ENCODE peak calls at places on chromosomes 5 and 9, in six cellular contexts. H is progenitor cell of endocrine pancreas, L is RPMI8226, Z is lower leg skin, A is neural crest cell, B is H7. S is an unnamed sample.

GRCh38 chr9:86909388-86909787 is 37.9 kb downstream of the GAS1 start:
- DNase-seq in H (no peak), Z (no peak), L (no peak), B (no peak), A (no peak), S (no peak)

GRCh38 chr9:132698989-132699388 is 28.7 kb downstream of the GTF3C4 start:
- DNase-seq in L (no peak), B (no peak), H (no peak), Z (no peak), A (no peak), S (no peak)

GRCh38 chr5:72818866-72819534 is 2.5 kb downstream of the TNPO1 start:
- DNase-seq in H (peak; percentile 14), L (peak; percentile 65), A (peak; percentile 49), B (peak; percentile 64), Z (peak; percentile 91), S (peak; percentile 88)

GRCh38 chr5:29777373-29777772 is 1416.1 kb upstream of the CDH6 start:
- DNase-seq in H (no peak), Z (no peak), L (no peak), B (no peak), A (no peak), S (no peak)

GRCh38 chr5:170143710-170144109 is 38.0 kb downstream of the FOXI1 start:
- DNase-seq in B (no peak), H (no peak), Z (peak; percentile 36), A (no peak), L (no peak), S (no peak)

GRCh38 chr5:76547242-76547890 is 75.8 kb downstream of the F2RL2 start:
- DNase-seq in H (no peak), B (no peak), L (peak; percentile 91), Z (no peak), A (no peak), S (no peak)

GRCh38 chr9:41229408-41230401 is 40.6 kb upstream of the ZNG1F start:
- DNase-seq in L (peak; percentile 10), B (peak; percentile 5), H (no peak), Z (peak; percentile 83), A (no peak), S (peak; percentile 76)

GRCh38 chr5:5316333-5316732 is 106.1 kb upstream of the ICE1 start:
- DNase-seq in B (no peak), A (no peak), H (no peak), Z (no peak), L (no peak), S (no peak)

GRCh38 chr9:108473209-108474112 is 382.3 kb downstream of the ACTL7B start:
- DNase-seq in L (no peak), H (no peak), Z (no peak), A (no peak), B (no peak), S (no peak)

GRCh38 chr9:101877439-101877838 is 139.0 kb upstream of the GRIN3A start:
- DNase-seq in H (no peak), L (no peak), Z (no peak), A (no peak), B (no peak), S (no peak)

GRCh38 chr5:35285011-35285410 is 54.7 kb upstream of the PRLR start:
- DNase-seq in B (no peak), H (no peak), A (no peak), Z (no peak), L (no peak), S (no peak)

GRCh38 chr5:41871866-41872265 is 1.6 kb upstream of the OXCT1 start:
- DNase-seq in L (no peak), B (no peak), H (no peak), Z (no peak), A (no peak), S (no peak)

GRCh38 chr5:72498284-72498683 is 8.9 kb downstream of the ZNF366 start:
- DNase-seq in Z (no peak), A (no peak), H (no peak), B (no peak), L (no peak), S (no peak)

GRCh38 chr5:100900142-100900795 is 2.8 kb downstream of the ST8SIA4 start:
- DNase-seq in L (peak; percentile 65), H (no peak), B (peak; percentile 23), A (no peak), Z (peak; percentile 88), S (peak; percentile 66)

GRCh38 chr5:54743997-54744788 is 226.6 kb downstream of the SNX18 start:
- DNase-seq in A (no peak), H (no peak), Z (no peak), L (peak; percentile 97), B (no peak), S (peak; percentile 76)

GRCh38 chr5:80917596-80917995 is 42.6 kb upstream of the RASGRF2 start:
- DNase-seq in Z (no peak), A (no peak), H (no peak), B (no peak), L (no peak), S (no peak)

GRCh38 chr5:81778642-81779041 is 27.7 kb upstream of the SSBP2 start:
- DNase-seq in A (no peak), L (peak; percentile 50), H (no peak), Z (no peak), B (no peak), S (no peak)

S was measured in Right ventricle myocardium inferior.